ENCODE peak calls at places on chromosomes 3 and 15, in eight cellular contexts. D is mammary epithelial cell, T is HCT116, V is RWPE1, E is heart left ventricle, H is lower lobe of right lung, X is gastrocnemius medialis, I is psoas muscle. S is an unnamed sample.
A peak's percentile ranks its signal among the peaks of the same experiment; 100 is the strongest.

GRCh38 chr15:71088155-71088554 is 27.1 kb upstream of the THSD4 start:
- DNase-seq in X (no peak), D (no peak), E (no peak), T (no peak), H (no peak), I (no peak), V (no peak), S (no peak)

GRCh38 chr3:45684327-45684892 is 4.8 kb upstream of the SACM1L start:
- DNase-seq in V (no peak), H (no peak), X (no peak), T (no peak), I (no peak), E (no peak), D (no peak), S (no peak)

GRCh38 chr3:66991478-66991877 is 6.6 kb upstream of the KBTBD8 start:
- DNase-seq in H (no peak), V (no peak), T (no peak), I (no peak), E (no peak), X (no peak), D (peak; percentile 52), S (no peak)

GRCh38 chr3:182809523-182809922 is 16.2 kb downstream of the ATP11B start:
- DNase-seq in H (no peak), E (no peak), V (no peak), X (no peak), I (no peak), D (no peak), T (no peak), S (no peak)

GRCh38 chr3:101039285-101039684 is 46.1 kb upstream of the ABI3BP start:
- DNase-seq in T (no peak), I (no peak), E (no peak), V (no peak), H (no peak), X (no peak), D (peak; percentile 28), S (no peak)

GRCh38 chr3:161316006-161316689 is 55.2 kb downstream of the SPTSSB start:
- DNase-seq in V (peak; percentile 47), I (no peak), E (no peak), H (no peak), T (no peak), X (no peak), D (peak; percentile 59), S (no peak)

GRCh38 chr3:178275793-178276192 is 260.4 kb upstream of the KCNMB2 start:
- DNase-seq in I (no peak), V (no peak), E (no peak), D (no peak), T (no peak), H (no peak), X (no peak), S (no peak)

GRCh38 chr3:152554980-152555379 is 280.0 kb upstream of the P2RY1 start:
- DNase-seq in E (no peak), H (no peak), V (no peak), D (no peak), T (no peak), X (peak; percentile 29), I (no peak), S (no peak)

GRCh38 chr3:128215290-128215689 is 62.0 kb downstream of the EEFSEC start:
- DNase-seq in H (no peak), V (no peak), D (no peak), T (no peak), X (no peak), I (no peak), E (no peak), S (no peak)

GRCh38 chr3:188310270-188310710 is 156.3 kb downstream of the LPP start:
- DNase-seq in V (no peak), X (no peak), I (no peak), E (no peak), T (no peak), D (no peak), H (no peak), S (no peak)

GRCh38 chr15:73862276-73862675 is 11.1 kb upstream of the TBC1D21 start:
- DNase-seq in V (no peak), T (no peak), D (no peak), X (no peak), I (no peak), H (no peak), E (no peak), S (no peak)

GRCh38 chr3:64290864-64291263 is 65.6 kb upstream of the PRICKLE2 start:
- DNase-seq in D (peak; percentile 68), T (no peak), H (no peak), X (no peak), V (peak; percentile 37), E (no peak), I (no peak), S (no peak)

GRCh38 chr3:52240886-52241244 is 1.9 kb upstream of the TWF2 start:
- DNase-seq in D (no peak), T (no peak), I (no peak), E (no peak), V (no peak), H (no peak), X (no peak), S (no peak)

GRCh38 chr3:138148503-138148902 is 16.3 kb upstream of the A4GNT start:
- DNase-seq in D (no peak), V (no peak), I (no peak), E (no peak), H (no peak), T (no peak), X (no peak), S (no peak)

GRCh38 chr3:32646761-32647160 is 38.2 kb upstream of the CNOT10 start:
- DNase-seq in D (no peak), X (no peak), T (no peak), V (no peak), I (no peak), E (no peak), H (no peak), S (no peak)

GRCh38 chr3:195103623-195104022 is 167.3 kb downstream of the XXYLT1 start:
- DNase-seq in X (no peak), V (no peak), D (no peak), T (no peak), E (no peak), H (no peak), I (no peak), S (no peak)

GRCh38 chr15:63200464-63201242 is 11.2 kb downstream of the RAB8B start:
- DNase-seq in D (no peak), H (no peak), X (no peak), E (no peak), I (no peak), T (no peak), V (no peak), S (no peak)

GRCh38 chr15:76189106-76189505 is 122.2 kb downstream of the ETFA start:
- DNase-seq in I (no peak), E (no peak), X (no peak), V (no peak), T (no peak), D (no peak), H (no peak), S (no peak)

GRCh38 chr15:76183906-76184639 is 124.3 kb downstream of the TMEM266 start:
- DNase-seq in D (no peak), V (no peak), E (no peak), I (no peak), T (no peak), H (no peak), X (no peak), S (no peak)

GRCh38 chr15:76184640-76185020 is 124.8 kb downstream of the TMEM266 start:
- DNase-seq in D (no peak), I (no peak), X (no peak), H (no peak), T (no peak), E (no peak), V (no peak), S (no peak)

GRCh38 chr15:76187151-76187550 is 124.1 kb downstream of the ETFA start:
- DNase-seq in H (no peak), V (no peak), D (no peak), I (no peak), T (no peak), X (no peak), E (no peak), S (no peak)

DNA sequence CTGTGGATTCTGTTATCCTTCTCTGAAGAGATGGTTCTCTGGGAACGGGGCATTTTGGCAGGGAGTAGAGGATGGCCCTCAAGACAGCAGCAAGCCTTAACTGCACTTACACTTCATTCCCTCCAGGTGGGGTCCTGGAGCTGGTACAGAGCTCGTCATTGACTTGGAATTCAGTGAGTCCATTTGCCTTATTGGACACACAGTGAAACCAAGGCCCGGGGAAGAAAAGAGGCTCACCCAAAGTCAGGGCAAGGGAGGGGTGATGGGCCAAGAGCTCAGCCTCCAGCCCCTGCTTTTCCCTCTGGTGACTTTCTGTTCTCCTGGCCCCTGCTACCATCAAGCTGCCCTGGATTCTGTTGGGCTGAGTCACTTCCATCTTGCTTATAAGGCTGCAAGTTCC is 125.6 kb downstream of the ETFA start:
- DNase-seq in X (peak; percentile 60), I (no peak), E (no peak), D (peak; percentile 61), T (peak; percentile 77), V (peak; percentile 64), H (no peak), S (no peak)
- TF ChIP-seq CTCF in X (peak; percentile 44), I (peak; percentile 36), E (peak; percentile 21), D (peak; percentile 69), T (peak; percentile 52), V (no peak), H (peak; percentile 38), S (peak; percentile 23)

GRCh38 chr3:105877625-105877913 is 8.8 kb upstream of the CBLB start:
- DNase-seq in H (no peak), T (no peak), V (no peak), X (no peak), D (no peak), E (no peak), I (no peak), S (no peak)
- H3K27ac ChIP-seq in H (no peak overlapping the region), T (no peak overlapping the region), V (no peak overlapping the region), X (no peak overlapping the region), D (no peak overlapping the region), E (no peak overlapping the region), I (no peak overlapping the region), S (no peak overlapping the region)

GRCh38 chr3:123025642-123026521 is 1.7 kb downstream of the SEMA5B start:
- DNase-seq in T (no peak), H (peak; percentile 48), V (no peak), E (no peak), I (no peak), D (no peak), X (no peak), S (peak; percentile 63)

GRCh38 chr3:123031051-123031450 is 3.5 kb upstream of the SEMA5B start:
- DNase-seq in I (no peak), E (no peak), H (no peak), D (no peak), T (no peak), V (no peak), X (no peak), S (no peak)

GRCh38 chr3:123026551-123027291 is 842 bp downstream of the SEMA5B start:
- DNase-seq in T (no peak), H (peak; percentile 57), X (no peak), I (peak; percentile 62), D (peak; percentile 9), V (no peak), E (peak; percentile 74), S (no peak)

GRCh38 chr3:123028233-123028828 is 768 bp upstream of the SEMA5B start:
- DNase-seq in X (no peak), H (no peak), I (no peak), D (peak; percentile 58), T (peak; percentile 43), E (no peak), V (peak; percentile 79), S (peak; percentile 22)

GRCh38 chr3:123027292-123028232 is at the start of gene SEMA5B:
- DNase-seq in X (no peak), I (peak; percentile 60), V (no peak), T (no peak), H (peak; percentile 46), D (peak; percentile 39), E (peak; percentile 73), S (peak; percentile 20)
- TF ChIP-seq CTCF in X (no peak), I (peak; percentile 42), V (peak; percentile 61), T (no peak), H (peak; percentile 48), D (no peak), E (peak; percentile 63), S (no peak)

GRCh38 chr3:186788482-186789370 is 5.3 kb downstream of the EIF4A2 start:
- DNase-seq in X (no peak), H (no peak), T (no peak), D (no peak), E (no peak), V (no peak), I (no peak), S (no peak)
- H3K27ac ChIP-seq in X (no peak overlapping the region), H (no peak overlapping the region), T (no peak overlapping the region), D (no peak overlapping the region), E (no peak overlapping the region), V (no peak overlapping the region), I (no peak overlapping the region), S (no peak overlapping the region)